ENCODE peak calls at places on chromosomes 2 and 18, in seven cellular contexts. X, Z, K, N, H, Q and L are unnamed samples.
A peak's percentile ranks its signal among the peaks of the same experiment; 100 is the strongest.

GRCh38 chr2:17736989-17737388 is 16.6 kb downstream of the SMC6 start:
- DNase-seq in X (no peak), Z (no peak), K (no peak), N (peak; percentile 85), H (no peak), Q (no peak), L (no peak)

GRCh38 chr2:101697794-101698418 is 399 bp downstream of the MAP4K4 start:
- DNase-seq in X (no peak), Z (no peak), K (no peak), N (no peak), H (no peak), Q (no peak), L (peak; percentile 29)

GRCh38 chr18:21897811-21898210 is 157.2 kb downstream of the MIB1 start:
- DNase-seq in X (no peak), Z (peak; percentile 63), K (peak; percentile 17), N (peak; percentile 57), H (peak; percentile 80), Q (peak; percentile 30), L (no peak)

GRCh38 chr2:37387143-37387835 is 42.9 kb downstream of the QPCT start:
- DNase-seq in X (no peak), Z (no peak), K (no peak), N (no peak), H (no peak), Q (no peak), L (no peak)

GRCh38 chr2:8437228-8437948 is 244.5 kb upstream of the ID2 start:
- DNase-seq in X (no peak), Z (no peak), K (no peak), N (no peak), H (no peak), Q (no peak), L (no peak)

GRCh38 chr18:23213200-23213599 is 77.9 kb downstream of the CABLES1 start:
- DNase-seq in X (no peak), Z (no peak), K (no peak), N (no peak), H (no peak), Q (no peak), L (no peak)

GRCh38 chr2:9318461-9319337 is 104.6 kb downstream of the ITGB1BP1 start:
- DNase-seq in X (peak; percentile 68), Z (no peak), K (peak; percentile 25), N (peak; percentile 74), H (peak; percentile 64), Q (no peak), L (peak; percentile 64)

GRCh38 chr2:144519597-144519933 is 354 bp downstream of the ZEB2 start:
- DNase-seq in X (no peak), Z (no peak), K (no peak), N (no peak), H (no peak), Q (no peak), L (no peak)

GRCh38 chr18:62487161-62487560 is 35.7 kb upstream of the ZCCHC2 start:
- DNase-seq in X (no peak), Z (no peak), K (no peak), N (no peak), H (no peak), Q (no peak), L (no peak)

GRCh38 chr2:44616616-44617266 is 255.0 kb downstream of the CAMKMT start:
- DNase-seq in X (no peak), Z (no peak), K (no peak), N (no peak), H (peak; percentile 28), Q (no peak), L (no peak)

GRCh38 chr2:34025196-34025595 is 426.1 kb upstream of the FAM98A start:
- DNase-seq in X (no peak), Z (no peak), K (no peak), N (no peak), H (no peak), Q (no peak), L (no peak)

GRCh38 chr2:143397886-143398614 is 268.8 kb downstream of the ARHGAP15 start:
- DNase-seq in X (no peak), Z (no peak), K (no peak), N (no peak), H (no peak), Q (no peak), L (no peak)

GRCh38 chr18:63331105-63331504 is 11.5 kb upstream of the BCL2 start:
- DNase-seq in X (no peak), Z (no peak), K (no peak), N (no peak), H (no peak), Q (no peak), L (no peak)

GRCh38 chr2:20537423-20538307 is 90.8 kb downstream of the RHOB start:
- DNase-seq in X (no peak), Z (no peak), K (no peak), N (no peak), H (no peak), Q (no peak), L (no peak)

GRCh38 chr2:20539133-20539719 is 92.4 kb downstream of the RHOB start:
- DNase-seq in X (no peak), Z (no peak), K (no peak), N (no peak), H (peak; percentile 53), Q (no peak), L (no peak)

GRCh38 chr2:20538308-20539132 is 91.6 kb downstream of the RHOB start:
- DNase-seq in X (no peak), Z (no peak), K (no peak), N (no peak), H (peak; percentile 9), Q (no peak), L (peak; percentile 17)

GRCh38 chr2:20534913-20535801 is 88.3 kb downstream of the RHOB start:
- DNase-seq in X (peak; percentile 53), Z (no peak), K (no peak), N (no peak), H (no peak), Q (no peak), L (no peak)

DNA sequence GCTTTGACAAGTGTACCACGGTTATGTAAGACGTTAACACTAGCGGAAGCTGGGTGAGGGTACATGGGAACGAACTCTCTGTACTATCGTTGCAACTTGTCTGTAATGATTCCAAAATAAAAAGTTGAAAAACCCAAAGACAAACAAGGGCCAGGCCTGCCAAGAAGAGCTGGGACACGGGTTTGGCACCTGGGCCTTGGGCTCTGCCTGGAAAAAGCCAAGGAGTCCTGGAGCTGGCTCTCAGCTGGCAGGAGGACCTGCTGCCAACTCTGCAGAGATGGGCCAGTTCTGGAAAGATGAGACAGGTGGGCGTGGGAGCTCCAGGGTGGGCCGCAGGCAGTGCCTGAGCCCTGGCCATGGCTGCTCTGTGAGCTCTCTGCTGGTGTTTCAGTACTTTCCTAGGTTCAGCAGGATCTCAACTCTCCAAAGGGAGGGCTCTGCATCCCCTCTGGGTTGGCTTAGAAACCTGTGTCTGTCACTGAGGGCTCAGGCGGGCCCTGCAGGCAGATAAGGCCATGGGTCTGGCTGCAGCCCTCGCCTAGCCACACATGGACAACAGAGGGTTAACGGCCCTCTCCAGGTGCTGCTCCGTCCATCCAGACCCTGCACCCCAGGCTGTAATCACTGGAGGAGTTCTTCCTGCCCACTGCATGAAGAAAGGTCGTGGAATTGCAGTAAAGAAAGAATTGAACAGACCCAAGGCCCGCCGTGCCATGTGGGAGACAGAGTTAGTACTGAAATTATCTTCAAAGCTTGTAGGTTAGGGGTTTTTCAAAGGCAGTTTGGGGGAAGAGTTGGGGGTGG is 89.9 kb downstream of the RHOB start:
- DNase-seq in X (no peak), Z (no peak), K (peak; percentile 27), N (no peak), H (no peak), Q (no peak), L (no peak)
- H3K4me1 ChIP-seq in X (peaks cover 63% of the 10 kb centered on the region), Z (peaks cover 20% of the 10 kb centered on the region), K (no peaks in the 10 kb centered on the region), N (peaks cover 18% of the 10 kb centered on the region), H (no peaks in the 10 kb centered on the region), Q (peaks cover 32% of the 10 kb centered on the region), L (no peaks in the 10 kb centered on the region)

DNA sequence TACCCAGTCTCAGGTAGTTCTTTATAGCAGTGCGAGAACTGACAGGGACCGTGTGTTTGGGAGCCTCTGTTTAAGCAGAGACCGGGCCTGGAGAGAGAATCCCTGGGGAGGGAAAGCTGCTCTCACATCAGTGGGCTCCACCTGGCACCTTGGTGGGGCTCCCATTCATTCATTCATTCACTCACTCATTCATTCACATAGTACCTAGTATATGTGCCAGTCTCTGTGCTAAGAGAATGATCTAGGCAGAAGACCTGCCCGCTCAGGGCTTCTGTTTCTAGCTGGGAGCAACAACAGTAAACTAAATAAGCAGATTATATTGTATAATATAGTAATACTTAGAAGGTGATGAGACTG is 17.8 kb downstream of the HPCAL1 start:
- DNase-seq in X (no peak), Z (no peak), K (no peak), N (no peak), H (no peak), Q (no peak), L (no peak)
- H3K4me1 ChIP-seq in X (peaks cover 21% of the 10 kb centered on the region), Z (peaks cover 11% of the 10 kb centered on the region), K (peaks cover 4% of the 10 kb centered on the region), N (peaks cover 13% of the 10 kb centered on the region), H (peaks cover 3% of the 10 kb centered on the region), Q (peaks cover 24% of the 10 kb centered on the region), L (peaks cover 7% of the 10 kb centered on the region)

GRCh38 chr2:130389363-130389762 is 33.5 kb downstream of the PTPN18 start:
- DNase-seq in X (no peak), Z (no peak), K (no peak), N (no peak), H (no peak), Q (no peak), L (no peak)

GRCh38 chr2:130385709-130386108 is 29.9 kb downstream of the PTPN18 start:
- DNase-seq in X (no peak), Z (no peak), K (no peak), N (no peak), H (no peak), Q (no peak), L (no peak)

GRCh38 chr2:130387804-130388203 is 31.9 kb downstream of the PTPN18 start:
- DNase-seq in X (no peak), Z (no peak), K (no peak), N (no peak), H (no peak), Q (no peak), L (no peak)

GRCh38 chr2:130388221-130388907 is 32.5 kb downstream of the PTPN18 start:
- DNase-seq in X (no peak), Z (no peak), K (no peak), N (no peak), H (no peak), Q (no peak), L (no peak)

DNA sequence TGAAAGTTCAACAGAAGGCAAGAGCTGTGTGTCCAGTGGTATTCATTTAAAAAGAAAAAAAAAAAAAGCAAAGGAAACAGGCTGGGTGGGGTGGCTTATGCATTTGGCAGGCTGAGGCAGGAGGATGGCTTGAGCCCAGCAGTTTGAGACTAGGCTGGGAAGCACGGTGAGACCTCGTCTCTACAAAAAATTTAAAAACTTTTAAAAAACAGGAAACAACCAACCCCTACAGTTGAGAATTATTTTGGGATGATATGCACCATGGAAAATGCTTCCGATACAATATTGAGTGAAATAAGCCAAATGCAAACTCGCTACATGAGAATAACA is 31.2 kb downstream of the PTPN18 start:
- DNase-seq in X (peak; percentile 52), Z (no peak), K (no peak), N (no peak), H (no peak), Q (no peak), L (no peak)
- H3K4me1 ChIP-seq in X (peaks cover 62% of the 10 kb centered on the region), Z (peaks cover 9% of the 10 kb centered on the region), K (peaks cover 5% of the 10 kb centered on the region), N (peaks cover 6% of the 10 kb centered on the region), H (peaks cover 1% of the 10 kb centered on the region), Q (peaks cover 6% of the 10 kb centered on the region), L (peaks cover 10% of the 10 kb centered on the region)

DNA sequence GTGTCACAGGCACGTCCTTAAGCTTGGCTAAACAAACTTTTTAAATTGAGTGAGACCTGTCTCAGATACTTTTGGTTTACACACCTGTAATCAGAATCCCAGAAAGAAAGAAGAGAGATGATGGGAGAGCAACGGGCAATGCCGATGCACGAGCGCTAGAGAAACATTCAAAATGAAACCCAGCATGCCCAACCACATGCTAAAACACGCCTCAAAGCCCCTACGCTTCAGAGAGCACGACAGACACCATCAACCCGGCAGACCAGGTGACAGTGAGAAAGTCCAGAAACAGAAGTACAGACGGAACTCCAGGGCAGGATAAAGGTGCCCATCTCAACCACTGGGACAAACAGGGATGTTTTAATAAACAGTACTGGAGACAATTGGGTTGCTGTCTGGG is 85.5 kb downstream of the HDAC4 start:
- DNase-seq in X (no peak), Z (no peak), K (no peak), N (no peak), H (no peak), Q (no peak), L (no peak)
- H3K4me1 ChIP-seq in X (peaks cover 89% of the 10 kb centered on the region), Z (peaks cover 4% of the 10 kb centered on the region), K (peaks cover 6% of the 10 kb centered on the region), N (peaks cover 15% of the 10 kb centered on the region), H (no peaks in the 10 kb centered on the region), Q (peaks cover 4% of the 10 kb centered on the region), L (peaks cover 15% of the 10 kb centered on the region)